ENCODE peak calls at places on chromosomes 6 and 20, in six cellular contexts. J, O, H, U, V and D are unnamed samples.

GRCh38 chr6:24708612-24709011 is 10.3 kb downstream of the C6orf62 start:
- DNase-seq in J (no peak), O (no peak), H (no peak), U (no peak), V (no peak), D (no peak)

GRCh38 chr20:408843-409696 is 971 bp downstream of the RBCK1 start:
- DNase-seq in J (no peak), O (no peak), H (no peak), U (no peak), V (no peak), D (no peak)

GRCh38 chr6:124339610-124340339 is 536.1 kb downstream of the NKAIN2 start:
- DNase-seq in J (no peak), O (no peak), H (no peak), U (no peak), V (no peak), D (no peak)

GRCh38 chr6:33013608-33014007 is 4.2 kb upstream of the HLA-DOA start:
- DNase-seq in J (no peak), O (no peak), H (no peak), U (no peak), V (no peak), D (no peak)

GRCh38 chr6:46175446-46175845 is 4.7 kb upstream of the ENPP5 start:
- DNase-seq in J (no peak), O (no peak), H (no peak), U (no peak), V (peak; percentile 15), D (no peak)

GRCh38 chr6:87641065-87641692 is 51.2 kb downstream of the ORC3 start:
- DNase-seq in J (no peak), O (no peak), H (no peak), U (no peak), V (no peak), D (no peak)

GRCh38 chr6:14506656-14507242 is 389.2 kb downstream of the CD83 start:
- DNase-seq in J (no peak), O (no peak), H (no peak), U (no peak), V (no peak), D (no peak)

GRCh38 chr6:87829622-87830121 is 127.6 kb upstream of the AKIRIN2 start:
- DNase-seq in J (no peak), O (no peak), H (no peak), U (no peak), V (no peak), D (no peak)

GRCh38 chr6:2810092-2810671 is 31.5 kb downstream of the SERPINB1 start:
- DNase-seq in J (no peak), O (peak; percentile 98), H (no peak), U (no peak), V (peak; percentile 84), D (no peak)

GRCh38 chr6:151307501-151307900 is 67.7 kb downstream of the AKAP12 start:
- DNase-seq in J (no peak), O (no peak), H (no peak), U (no peak), V (no peak), D (no peak)

GRCh38 chr6:11804135-11804534 is 25.5 kb upstream of the ADTRP start:
- DNase-seq in J (no peak), O (no peak), H (no peak), U (no peak), V (peak; percentile 89), D (no peak)

GRCh38 chr6:1054653-1055014 is 257.3 kb upstream of the FOXQ1 start:
- DNase-seq in J (no peak), O (no peak), H (no peak), U (no peak), V (no peak), D (no peak)

GRCh38 chr6:163612200-163612599 is 197.7 kb downstream of the QKI start:
- DNase-seq in J (no peak), O (no peak), H (no peak), U (no peak), V (no peak), D (no peak)

GRCh38 chr20:52291109-52291508 is 99.5 kb upstream of the ZFP64 start:
- DNase-seq in J (no peak), O (no peak), H (no peak), U (no peak), V (no peak), D (no peak)

GRCh38 chr6:118968416-118968815 is 33.5 kb upstream of the MCM9 start:
- DNase-seq in J (no peak), O (peak; percentile 47), H (no peak), U (no peak), V (peak; percentile 33), D (peak; percentile 27)

GRCh38 chr6:144338951-144339681 is 54.0 kb downstream of the UTRN start:
- DNase-seq in J (no peak), O (peak; percentile 75), H (no peak), U (no peak), V (peak; percentile 57), D (no peak)

GRCh38 chr6:56087421-56087820 is 160.0 kb downstream of the COL21A1 start:
- DNase-seq in J (no peak), O (no peak), H (no peak), U (no peak), V (peak; percentile 33), D (no peak)

GRCh38 chr20:36238760-36239159 is 2.5 kb downstream of the AAR2 start:
- DNase-seq in J (no peak), O (no peak), H (no peak), U (no peak), V (no peak), D (no peak)

GRCh38 chr6:66435321-66435720 is 728.3 kb upstream of the EYS start:
- DNase-seq in J (no peak), O (no peak), H (no peak), U (no peak), V (no peak), D (no peak)

GRCh38 chr20:64033981-64034493 is 1.9 kb upstream of the C20orf204 start:
- DNase-seq in J (no peak), O (no peak), H (no peak), U (no peak), V (no peak), D (no peak)

GRCh38 chr6:23494367-23494766 is 631.6 kb upstream of the NRSN1 start:
- DNase-seq in J (no peak), O (no peak), H (no peak), U (no peak), V (no peak), D (no peak)